ENCODE peak calls at places on chromosomes 12 and 14, in five cellular contexts. One of them, this sample, is unnamed.
A peak's percentile ranks its signal among the peaks of the same experiment; 100 is the strongest.

GRCh38 chr12:54364413-54364812 is at the start of gene GPR84:
- DNase-seq in fibroblast of mammary gland: no peak
- DNase-seq in CD8-positive, alpha-beta T cell: no peak
- DNase-seq in lower leg skin: no peak
- DNase-seq in tibial artery: no peak
- DNase-seq in this sample: no peak

GRCh38 chr12:96399081-96399918 is 939 bp downstream of the CDK17 start:
- DNase-seq in fibroblast of mammary gland: peak; percentile 75
- DNase-seq in CD8-positive, alpha-beta T cell: peak; percentile 76
- DNase-seq in lower leg skin: peak; percentile 95
- DNase-seq in tibial artery: peak; percentile 72
- DNase-seq in this sample: peak; percentile 81

GRCh38 chr12:56300644-56301464 is 724 bp upstream of the CS start:
- DNase-seq in fibroblast of mammary gland: no peak
- DNase-seq in CD8-positive, alpha-beta T cell: no peak
- DNase-seq in tibial artery: no peak
- DNase-seq in lower leg skin: no peak
- DNase-seq in this sample: no peak

GRCh38 chr12:70338531-70338930 is 27.6 kb upstream of the KCNMB4 start:
- DNase-seq in fibroblast of mammary gland: peak; percentile 7
- DNase-seq in lower leg skin: no peak
- DNase-seq in CD8-positive, alpha-beta T cell: no peak
- DNase-seq in tibial artery: no peak
- DNase-seq in this sample: no peak

GRCh38 chr12:71710276-71711125 is 24.6 kb downstream of the TMEM19 start:
- DNase-seq in fibroblast of mammary gland: peak; percentile 90
- DNase-seq in lower leg skin: no peak
- DNase-seq in CD8-positive, alpha-beta T cell: no peak
- DNase-seq in tibial artery: no peak
- DNase-seq in this sample: no peak

GRCh38 chr12:55717397-55718007 is 1.7 kb downstream of the BLOC1S1 start:
- DNase-seq in fibroblast of mammary gland: peak; percentile 94
- DNase-seq in lower leg skin: no peak
- DNase-seq in CD8-positive, alpha-beta T cell: no peak
- DNase-seq in tibial artery: no peak
- DNase-seq in this sample: no peak

GRCh38 chr12:115599251-115599811 is 678.2 kb downstream of the MED13L start:
- DNase-seq in fibroblast of mammary gland: peak; percentile 32
- DNase-seq in CD8-positive, alpha-beta T cell: no peak
- DNase-seq in lower leg skin: no peak
- DNase-seq in tibial artery: no peak
- DNase-seq in this sample: no peak

GRCh38 chr12:55687746-55688145 is 20.0 kb downstream of the ITGA7 start:
- DNase-seq in tibial artery: no peak
- DNase-seq in fibroblast of mammary gland: no peak
- DNase-seq in CD8-positive, alpha-beta T cell: no peak
- DNase-seq in lower leg skin: peak; percentile 82
- DNase-seq in this sample: no peak

GRCh38 chr14:97215263-97215969 is 418.2 kb downstream of the VRK1 start:
- DNase-seq in tibial artery: no peak
- DNase-seq in lower leg skin: no peak
- DNase-seq in fibroblast of mammary gland: no peak
- DNase-seq in CD8-positive, alpha-beta T cell: no peak
- DNase-seq in this sample: no peak

GRCh38 chr14:92988786-92989755 is 66.1 kb downstream of the CHGA start:
- DNase-seq in tibial artery: no peak
- DNase-seq in CD8-positive, alpha-beta T cell: no peak
- DNase-seq in fibroblast of mammary gland: no peak
- DNase-seq in lower leg skin: no peak
- DNase-seq in this sample: no peak

GRCh38 chr14:23538785-23539184 is 12.8 kb downstream of the ZFHX2 start:
- DNase-seq in fibroblast of mammary gland: peak; percentile 31
- DNase-seq in CD8-positive, alpha-beta T cell: no peak
- DNase-seq in tibial artery: no peak
- DNase-seq in lower leg skin: no peak
- DNase-seq in this sample: no peak
- H3K4me3 ChIP-seq in fibroblast of mammary gland: no peak overlapping the region
- H3K4me3 ChIP-seq in CD8-positive, alpha-beta T cell: no peak overlapping the region
- H3K4me3 ChIP-seq in tibial artery: no peak overlapping the region
- H3K4me3 ChIP-seq in lower leg skin: no peak overlapping the region
- H3K4me3 ChIP-seq in this sample: no peak overlapping the region

GRCh38 chr12:81573228-81573627 is 185.9 kb downstream of the PPFIA2 start:
- DNase-seq in tibial artery: no peak
- DNase-seq in fibroblast of mammary gland: peak; percentile 5
- DNase-seq in CD8-positive, alpha-beta T cell: no peak
- DNase-seq in lower leg skin: no peak
- DNase-seq in this sample: no peak

GRCh38 chr12:81570234-81570633 is 188.9 kb downstream of the PPFIA2 start:
- DNase-seq in tibial artery: no peak
- DNase-seq in fibroblast of mammary gland: no peak
- DNase-seq in CD8-positive, alpha-beta T cell: no peak
- DNase-seq in lower leg skin: no peak
- DNase-seq in this sample: no peak

GRCh38 chr12:81572411-81572810 is 186.7 kb downstream of the PPFIA2 start:
- DNase-seq in lower leg skin: no peak
- DNase-seq in fibroblast of mammary gland: no peak
- DNase-seq in CD8-positive, alpha-beta T cell: no peak
- DNase-seq in tibial artery: no peak
- DNase-seq in this sample: no peak
- TF ChIP-seq CTCF in lower leg skin: no peak
- TF ChIP-seq CTCF in fibroblast of mammary gland: no peak
- TF ChIP-seq CTCF in CD8-positive, alpha-beta T cell: no peak
- TF ChIP-seq CTCF in tibial artery: no peak
- TF ChIP-seq CTCF in this sample: no peak

DNA sequence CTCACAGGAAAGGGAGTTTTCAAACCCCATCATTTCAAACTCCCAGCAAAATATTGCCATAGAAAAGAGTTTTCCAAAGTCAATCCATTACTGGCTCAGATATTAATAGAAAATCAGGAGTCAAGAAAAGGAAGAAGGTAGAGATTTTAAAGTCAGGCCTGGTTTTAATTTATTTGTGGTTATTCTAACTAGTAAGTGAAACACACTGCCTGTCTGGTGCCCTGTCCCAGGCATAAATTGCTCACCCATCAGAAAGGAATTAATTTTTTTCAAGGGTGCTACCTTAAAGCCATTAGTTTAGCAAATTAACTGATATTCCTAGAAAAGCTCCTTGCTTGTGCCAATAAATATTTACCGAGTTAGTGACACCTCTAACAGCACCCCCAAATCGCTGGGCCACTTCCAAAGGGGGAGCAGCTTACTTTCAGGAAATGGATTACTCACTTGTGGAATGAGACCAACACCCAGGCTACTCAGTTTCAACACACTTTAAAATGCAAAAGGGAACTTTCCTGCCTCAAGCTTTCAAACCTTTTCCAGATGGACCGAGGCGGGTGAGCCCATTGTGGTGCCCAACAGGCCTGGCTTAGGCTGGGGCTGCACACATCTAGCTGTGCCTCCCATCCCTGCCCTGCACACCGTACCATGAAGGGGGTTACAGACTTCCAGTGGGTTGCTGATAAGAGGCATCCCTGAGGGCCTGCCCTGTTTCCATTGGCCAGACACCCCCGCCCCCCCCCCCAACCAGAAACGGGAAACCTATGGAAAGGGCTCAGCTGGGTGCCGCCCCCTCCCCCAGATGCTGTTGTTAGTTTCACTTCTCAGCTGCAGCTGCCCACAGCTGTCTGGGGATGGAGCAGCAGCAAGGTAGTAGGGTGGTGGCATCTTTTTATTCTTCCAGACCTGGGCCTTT is 117.2 kb downstream of the SAMD4A start:
- DNase-seq in fibroblast of mammary gland: peak; percentile 90
- DNase-seq in tibial artery: peak; percentile 84
- DNase-seq in CD8-positive, alpha-beta T cell: no peak
- DNase-seq in lower leg skin: peak; percentile 93
- DNase-seq in this sample: peak; percentile 78
- H3K4me3 ChIP-seq in fibroblast of mammary gland: peak overlapping the region; percentile 13
- H3K4me3 ChIP-seq in tibial artery: no peak overlapping the region
- H3K4me3 ChIP-seq in CD8-positive, alpha-beta T cell: no peak overlapping the region
- H3K4me3 ChIP-seq in lower leg skin: no peak overlapping the region
- H3K4me3 ChIP-seq in this sample: peak overlapping the region; percentile 28

GRCh38 chr12:123056053-123056452 is 75.6 kb downstream of the ARL6IP4 start:
- DNase-seq in tibial artery: no peak
- DNase-seq in fibroblast of mammary gland: peak; percentile 54
- DNase-seq in CD8-positive, alpha-beta T cell: no peak
- DNase-seq in lower leg skin: no peak
- DNase-seq in this sample: no peak

GRCh38 chr12:123055281-123055766 is 74.8 kb downstream of the ARL6IP4 start:
- DNase-seq in lower leg skin: no peak
- DNase-seq in fibroblast of mammary gland: no peak
- DNase-seq in tibial artery: no peak
- DNase-seq in CD8-positive, alpha-beta T cell: no peak
- DNase-seq in this sample: no peak

GRCh38 chr12:123057505-123058265 is 77.2 kb downstream of the ARL6IP4 start:
- DNase-seq in fibroblast of mammary gland: no peak
- DNase-seq in CD8-positive, alpha-beta T cell: no peak
- DNase-seq in lower leg skin: no peak
- DNase-seq in tibial artery: no peak
- DNase-seq in this sample: no peak

GRCh38 chr12:123058471-123058870 is 78.0 kb downstream of the ARL6IP4 start:
- DNase-seq in CD8-positive, alpha-beta T cell: no peak
- DNase-seq in fibroblast of mammary gland: no peak
- DNase-seq in lower leg skin: no peak
- DNase-seq in tibial artery: no peak
- DNase-seq in this sample: no peak

GRCh38 chr12:123056709-123057108 is 76.2 kb downstream of the ARL6IP4 start:
- DNase-seq in CD8-positive, alpha-beta T cell: no peak
- DNase-seq in fibroblast of mammary gland: no peak
- DNase-seq in tibial artery: no peak
- DNase-seq in lower leg skin: no peak
- DNase-seq in this sample: no peak
- TF ChIP-seq CTCF in CD8-positive, alpha-beta T cell: no peak
- TF ChIP-seq CTCF in fibroblast of mammary gland: no peak
- TF ChIP-seq CTCF in tibial artery: no peak
- TF ChIP-seq CTCF in lower leg skin: no peak
- TF ChIP-seq CTCF in this sample: no peak

This sample was measured in coronary artery.